ENCODE peak calls at places on chromosomes 5 and 9, in seven cellular contexts. R is CD4-positive, alpha-beta memory T cell; N is tibial artery; L is CD4-positive, CD25-positive, alpha-beta regulatory T cell; Q is breast epithelium; Y is activated CD4-positive, alpha-beta memory T cell treated with anti-CD3 and anti-CD28 coated beads, Interleukin-2, amount 10 ng/mL, durations not matched to agents 7 days and 5 days; O is activated CD4-positive, alpha-beta T cell treated with anti-CD3 and anti-CD28 coated beads for 4 hours. K is an unnamed sample.

GRCh38 chr9:107363511-107364182 is 80.6 kb downstream of the RAD23B start:
- DNase-seq in N (no peak), R (no peak), L (no peak), O (no peak), Q (peak), Y (no peak), K (no peak)

GRCh38 chr5:93072831-93073459 is 508.1 kb downstream of the NR2F1-AS1 start:
- DNase-seq in Q (no peak), N (no peak), Y (no peak), L (no peak), R (no peak), O (no peak), K (peak)

GRCh38 chr5:79842991-79843390 is 148.1 kb downstream of the MTX3 start:
- DNase-seq in R (no peak), Q (no peak), L (no peak), Y (no peak), N (no peak), O (no peak), K (no peak)

GRCh38 chr5:157290981-157291711 is 25.2 kb downstream of the CYFIP2 start:
- DNase-seq in O (no peak), Y (no peak), Q (no peak), N (no peak), L (peak), R (no peak), K (peak)

GRCh38 chr9:81719972-81720371 is 30.6 kb upstream of the TLE1 start:
- DNase-seq in R (no peak), L (no peak), O (no peak), Y (no peak), Q (no peak), N (no peak), K (no peak)

GRCh38 chr9:18492612-18493011 is 18.7 kb downstream of the ADAMTSL1 start:
- DNase-seq in Q (no peak), R (no peak), N (no peak), Y (no peak), L (no peak), O (no peak), K (peak)

GRCh38 chr5:71783891-71784290 is 64.8 kb downstream of the CARTPT start:
- DNase-seq in O (no peak), Y (no peak), R (no peak), Q (no peak), L (no peak), N (no peak), K (no peak)

GRCh38 chr9:110623462-110624025 is 44.0 kb upstream of the SVEP1 start:
- DNase-seq in L (peak), O (no peak), N (peak), R (no peak), Q (no peak), Y (no peak), K (peak)

GRCh38 chr9:25602366-25603044 is 75.7 kb downstream of the TUSC1 start:
- DNase-seq in L (no peak), R (no peak), N (no peak), Y (no peak), Q (no peak), O (no peak), K (no peak)

GRCh38 chr5:6480133-6481051 is 31.7 kb downstream of the UBE2QL1 start:
- DNase-seq in R (no peak), N (no peak), Q (no peak), Y (no peak), L (no peak), O (no peak), K (no peak)

GRCh38 chr9:86644315-86645034 is 290.3 kb upstream of the TUT7 start:
- DNase-seq in R (no peak), O (no peak), L (no peak), Y (no peak), N (no peak), Q (no peak), K (no peak)

GRCh38 chr5:143713331-143714032 is 98.5 kb upstream of the HMHB1 start:
- DNase-seq in Q (no peak), L (no peak), N (no peak), Y (no peak), R (no peak), O (no peak), K (no peak)

GRCh38 chr9:16197578-16198370 is 644.9 kb downstream of the CCDC171 start:
- DNase-seq in N (no peak), Y (no peak), R (no peak), Q (no peak), O (no peak), L (no peak), K (no peak)

GRCh38 chr5:140148508-140148907 is 22.8 kb downstream of the IGIP start:
- DNase-seq in Y (no peak), Q (no peak), R (no peak), L (no peak), N (no peak), O (no peak), K (peak)

GRCh38 chr9:36861528-36862205 is 172.4 kb downstream of the PAX5 start:
- DNase-seq in L (no peak), Q (no peak), R (no peak), Y (no peak), N (no peak), O (no peak), K (no peak)

GRCh38 chr5:119919279-119919678 is 289.9 kb downstream of the FAM170A start:
- DNase-seq in O (no peak), Y (no peak), L (no peak), R (no peak), N (no peak), Q (no peak), K (no peak)

GRCh38 chr5:76294573-76294972 is 108.5 kb upstream of the IQGAP2 start:
- DNase-seq in Q (no peak), Y (no peak), L (no peak), N (peak), O (no peak), R (no peak), K (no peak)

GRCh38 chr9:131798166-131798565 is 58.3 kb upstream of the RAPGEF1 start:
- DNase-seq in N (no peak), R (no peak), Y (no peak), O (no peak), L (no peak), Q (no peak), K (no peak)

GRCh38 chr5:154076240-154076922 is 37.6 kb downstream of the MFAP3 start:
- DNase-seq in Y (no peak), N (no peak), L (no peak), R (no peak), O (no peak), Q (no peak), K (no peak)

GRCh38 chr9:304519-305185 is 90.0 kb downstream of the DOCK8 start:
- DNase-seq in R (peak), N (no peak), Q (peak), L (no peak), O (no peak), Y (no peak), K (no peak)

GRCh38 chr9:14939378-14939777 is 29.1 kb upstream of the FREM1 start:
- DNase-seq in O (no peak), Q (no peak), N (no peak), L (no peak), R (no peak), Y (no peak), K (no peak)

GRCh38 chr9:94945191-94946144 is 219.0 kb downstream of the AOPEP start:
- DNase-seq in Q (no peak), Y (no peak), O (no peak), R (no peak), N (peak), L (no peak), K (peak)

GRCh38 chr5:56669534-56670483 is 145.5 kb upstream of the MAP3K1 start:
- DNase-seq in L (peak), N (peak), Y (peak), O (peak), Q (peak), R (no peak), K (peak)

GRCh38 chr5:99116526-99116925 is 187.7 kb upstream of the CHD1 start:
- DNase-seq in Y (no peak), O (no peak), L (no peak), N (no peak), R (no peak), Q (no peak), K (no peak)

GRCh38 chr9:137645211-137645610 is 26.4 kb downstream of the EHMT1 start:
- DNase-seq in O (no peak), Y (no peak), Q (no peak), N (no peak), R (no peak), L (no peak), K (no peak)

GRCh38 chr9:96122756-96123155 is 179.2 kb downstream of the HSD17B3 start:
- DNase-seq in Y (no peak), N (no peak), L (no peak), Q (no peak), O (no peak), R (no peak), K (peak)

GRCh38 chr5:45372629-45373028 is 323.6 kb downstream of the HCN1 start:
- DNase-seq in Y (no peak), R (no peak), L (no peak), O (no peak), Q (no peak), N (no peak), K (no peak)

GRCh38 chr9:77587036-77587435 is 61.1 kb downstream of the GNA14 start:
- DNase-seq in N (no peak), Q (no peak), L (no peak), R (no peak), O (no peak), Y (no peak), K (no peak)

GRCh38 chr9:96027271-96028131 is 152.0 kb downstream of the ERCC6L2 start:
- DNase-seq in R (no peak), Y (no peak), N (no peak), O (no peak), L (no peak), Q (no peak), K (no peak)

GRCh38 chr5:126234563-126235195 is 188.5 kb upstream of the GRAMD2B start:
- DNase-seq in R (no peak), O (no peak), Y (no peak), L (no peak), Q (no peak), N (no peak), K (peak)

GRCh38 chr9:116087751-116088194 is 65.8 kb upstream of the PAPPA start:
- DNase-seq in Q (no peak), L (no peak), R (no peak), O (no peak), Y (no peak), N (no peak), K (peak)

GRCh38 chr9:85260288-85260687 is 481.5 kb downstream of the AGTPBP1 start:
- DNase-seq in O (no peak), R (no peak), N (no peak), Q (no peak), Y (no peak), L (no peak), K (no peak)

GRCh38 chr9:123322771-123323481 is 33.1 kb upstream of the CRB2 start:
- DNase-seq in L (peak), O (peak), N (no peak), Y (peak), Q (no peak), R (peak), K (no peak)

GRCh38 chr9:77435688-77436087 is 212.4 kb downstream of the GNA14 start:
- DNase-seq in Y (no peak), Q (no peak), R (no peak), L (no peak), O (no peak), N (no peak), K (peak)

K was measured in ELR.